ENCODE peak calls at places on chromosomes 4 and X, in four cellular contexts. B, V, Y and U are unnamed samples.
A peak's percentile ranks its signal among the peaks of the same experiment; 100 is the strongest.

GRCh38 chrX:107483976-107484726 is 34.7 kb downstream of the FRMPD3 start:
- DNase-seq in B (no peak), V (peak; percentile 46), Y (peak; percentile 39), U (no peak)

GRCh38 chr4:83851261-83852084 is 315.6 kb downstream of the GPAT3 start:
- DNase-seq in B (peak; percentile 77), V (no peak), Y (peak; percentile 47), U (no peak)

GRCh38 chr4:141458501-141458900 is 177.9 kb upstream of the IL15 start:
- DNase-seq in B (peak; percentile 27), V (no peak), Y (no peak), U (no peak)

GRCh38 chrX:9926002-9926401 is 41.2 kb upstream of the CLDN34 start:
- DNase-seq in B (no peak), V (no peak), Y (no peak), U (no peak)

GRCh38 chr4:81538712-81539432 is 67.2 kb upstream of the RASGEF1B start:
- DNase-seq in B (no peak), V (no peak), Y (no peak), U (no peak)

GRCh38 chr4:101357751-101358150 is 10.4 kb upstream of the PPP3CA start:
- DNase-seq in B (peak; percentile 33), V (no peak), Y (no peak), U (no peak)

GRCh38 chr4:165207431-165208321 is at the start of gene KLHL2:
- DNase-seq in B (peak; percentile 68), V (peak; percentile 91), Y (peak; percentile 67), U (peak; percentile 74)

GRCh38 chr4:74114234-74114633 is 15.2 kb upstream of the CXCL2 start:
- DNase-seq in B (peak; percentile 79), V (no peak), Y (peak; percentile 81), U (no peak)

GRCh38 chr4:110032603-110033002 is 119.9 kb downstream of the EGF start:
- DNase-seq in B (peak; percentile 10), V (no peak), Y (no peak), U (no peak)

GRCh38 chr4:188109157-188109755 is at the start of gene TRIML2:
- DNase-seq in B (peak; percentile 36), V (no peak), Y (no peak), U (no peak)

GRCh38 chrX:15376956-15377355 is 7.3 kb downstream of the VEGFD start:
- DNase-seq in B (no peak), V (no peak), Y (peak; percentile 22), U (no peak)

GRCh38 chr4:86118696-86119095 is 241.2 kb downstream of the MAPK10 start:
- DNase-seq in B (no peak), V (no peak), Y (peak; percentile 65), U (no peak)